ENCODE peak calls at places on chromosomes 11 and 22, in nine cellular contexts. One of them, this sample, is unnamed.

GRCh38 chr11:69482322-69482721 is 859 bp downstream of the LINC01488 start:
- DNase-seq in lower leg skin: no peak
- DNase-seq in CD4-positive, CD25-positive, alpha-beta regulatory T cell: no peak
- DNase-seq in cardiac fibroblast: no peak
- DNase-seq in stimulated activated CD8-positive, alpha-beta memory T cell treated with anti-CD3 and anti-CD28 coated beads, Interleukin-7, amount 100 ng/mL, for 1 hour: no peak
- DNase-seq in aorta: no peak
- DNase-seq in RKO: no peak
- DNase-seq in NCI-H1930: no peak
- DNase-seq in EL: no peak
- DNase-seq in this sample: no peak

GRCh38 chr11:121067453-121067852 is 33.6 kb upstream of the TECTA start:
- DNase-seq in aorta: no peak
- DNase-seq in CD4-positive, CD25-positive, alpha-beta regulatory T cell: no peak
- DNase-seq in NCI-H1930: no peak
- DNase-seq in stimulated activated CD8-positive, alpha-beta memory T cell treated with anti-CD3 and anti-CD28 coated beads, Interleukin-7, amount 100 ng/mL, for 1 hour: no peak
- DNase-seq in cardiac fibroblast: no peak
- DNase-seq in EL: no peak
- DNase-seq in RKO: no peak
- DNase-seq in lower leg skin: no peak
- DNase-seq in this sample: no peak

GRCh38 chr11:44861829-44862545 is 88.7 kb downstream of the TP53I11 start:
- DNase-seq in aorta: peak; percentile 95
- DNase-seq in RKO: peak; percentile 93
- DNase-seq in lower leg skin: peak; percentile 56
- DNase-seq in cardiac fibroblast: peak; percentile 98
- DNase-seq in CD4-positive, CD25-positive, alpha-beta regulatory T cell: peak; percentile 18
- DNase-seq in EL: peak; percentile 99
- DNase-seq in NCI-H1930: no peak
- DNase-seq in stimulated activated CD8-positive, alpha-beta memory T cell treated with anti-CD3 and anti-CD28 coated beads, Interleukin-7, amount 100 ng/mL, for 1 hour: peak; percentile 61
- DNase-seq in this sample: peak; percentile 86

GRCh38 chr22:17675584-17675983 is 37.0 kb downstream of the BCL2L13 start:
- DNase-seq in EL: no peak
- DNase-seq in NCI-H1930: no peak
- DNase-seq in RKO: no peak
- DNase-seq in aorta: no peak
- DNase-seq in cardiac fibroblast: no peak
- DNase-seq in lower leg skin: no peak
- DNase-seq in stimulated activated CD8-positive, alpha-beta memory T cell treated with anti-CD3 and anti-CD28 coated beads, Interleukin-7, amount 100 ng/mL, for 1 hour: no peak
- DNase-seq in CD4-positive, CD25-positive, alpha-beta regulatory T cell: no peak
- DNase-seq in this sample: no peak

GRCh38 chr11:40683010-40683409 is 776.4 kb downstream of the LRRC4C start:
- DNase-seq in NCI-H1930: no peak
- DNase-seq in lower leg skin: no peak
- DNase-seq in CD4-positive, CD25-positive, alpha-beta regulatory T cell: no peak
- DNase-seq in cardiac fibroblast: no peak
- DNase-seq in stimulated activated CD8-positive, alpha-beta memory T cell treated with anti-CD3 and anti-CD28 coated beads, Interleukin-7, amount 100 ng/mL, for 1 hour: no peak
- DNase-seq in EL: no peak
- DNase-seq in aorta: no peak
- DNase-seq in RKO: no peak
- DNase-seq in this sample: no peak

GRCh38 chr11:69398529-69399492 is 82.7 kb upstream of the LINC01488 start:
- DNase-seq in stimulated activated CD8-positive, alpha-beta memory T cell treated with anti-CD3 and anti-CD28 coated beads, Interleukin-7, amount 100 ng/mL, for 1 hour: no peak
- DNase-seq in aorta: no peak
- DNase-seq in CD4-positive, CD25-positive, alpha-beta regulatory T cell: no peak
- DNase-seq in NCI-H1930: no peak
- DNase-seq in RKO: no peak
- DNase-seq in lower leg skin: no peak
- DNase-seq in cardiac fibroblast: no peak
- DNase-seq in EL: no peak
- DNase-seq in this sample: no peak

GRCh38 chr11:83033972-83034672 is 37.6 kb downstream of the RAB30 start:
- DNase-seq in cardiac fibroblast: peak; percentile 73
- DNase-seq in aorta: peak; percentile 61
- DNase-seq in EL: peak; percentile 75
- DNase-seq in NCI-H1930: no peak
- DNase-seq in lower leg skin: peak; percentile 54
- DNase-seq in RKO: no peak
- DNase-seq in stimulated activated CD8-positive, alpha-beta memory T cell treated with anti-CD3 and anti-CD28 coated beads, Interleukin-7, amount 100 ng/mL, for 1 hour: no peak
- DNase-seq in CD4-positive, CD25-positive, alpha-beta regulatory T cell: no peak
- DNase-seq in this sample: peak; percentile 71

GRCh38 chr11:112871909-112872511 is 89.2 kb upstream of the NCAM1 start:
- DNase-seq in CD4-positive, CD25-positive, alpha-beta regulatory T cell: no peak
- DNase-seq in cardiac fibroblast: no peak
- DNase-seq in EL: no peak
- DNase-seq in NCI-H1930: no peak
- DNase-seq in lower leg skin: no peak
- DNase-seq in stimulated activated CD8-positive, alpha-beta memory T cell treated with anti-CD3 and anti-CD28 coated beads, Interleukin-7, amount 100 ng/mL, for 1 hour: no peak
- DNase-seq in RKO: no peak
- DNase-seq in aorta: no peak
- DNase-seq in this sample: no peak

GRCh38 chr11:79352304-79352703 is 88.5 kb downstream of the TENM4 start:
- DNase-seq in RKO: no peak
- DNase-seq in NCI-H1930: no peak
- DNase-seq in cardiac fibroblast: no peak
- DNase-seq in stimulated activated CD8-positive, alpha-beta memory T cell treated with anti-CD3 and anti-CD28 coated beads, Interleukin-7, amount 100 ng/mL, for 1 hour: no peak
- DNase-seq in lower leg skin: no peak
- DNase-seq in EL: no peak
- DNase-seq in aorta: no peak
- DNase-seq in CD4-positive, CD25-positive, alpha-beta regulatory T cell: no peak
- DNase-seq in this sample: no peak

GRCh38 chr11:130129922-130130321 is 29.7 kb upstream of the ST14 start:
- DNase-seq in lower leg skin: no peak
- DNase-seq in EL: no peak
- DNase-seq in CD4-positive, CD25-positive, alpha-beta regulatory T cell: no peak
- DNase-seq in aorta: no peak
- DNase-seq in stimulated activated CD8-positive, alpha-beta memory T cell treated with anti-CD3 and anti-CD28 coated beads, Interleukin-7, amount 100 ng/mL, for 1 hour: no peak
- DNase-seq in cardiac fibroblast: no peak
- DNase-seq in RKO: no peak
- DNase-seq in NCI-H1930: no peak
- DNase-seq in this sample: no peak

GRCh38 chr11:45774786-45775185 is 30.2 kb upstream of the SLC35C1 start:
- DNase-seq in RKO: no peak
- DNase-seq in lower leg skin: no peak
- DNase-seq in cardiac fibroblast: no peak
- DNase-seq in stimulated activated CD8-positive, alpha-beta memory T cell treated with anti-CD3 and anti-CD28 coated beads, Interleukin-7, amount 100 ng/mL, for 1 hour: no peak
- DNase-seq in aorta: no peak
- DNase-seq in NCI-H1930: no peak
- DNase-seq in CD4-positive, CD25-positive, alpha-beta regulatory T cell: no peak
- DNase-seq in EL: no peak
- DNase-seq in this sample: peak; percentile 32

GRCh38 chr11:76156971-76157427 is 49.3 kb downstream of the WNT11 start:
- DNase-seq in RKO: no peak
- DNase-seq in NCI-H1930: no peak
- DNase-seq in lower leg skin: no peak
- DNase-seq in cardiac fibroblast: no peak
- DNase-seq in stimulated activated CD8-positive, alpha-beta memory T cell treated with anti-CD3 and anti-CD28 coated beads, Interleukin-7, amount 100 ng/mL, for 1 hour: no peak
- DNase-seq in aorta: no peak
- DNase-seq in CD4-positive, CD25-positive, alpha-beta regulatory T cell: no peak
- DNase-seq in EL: no peak
- DNase-seq in this sample: no peak

GRCh38 chr11:122085712-122086111 is 30.3 kb downstream of the BLID start:
- DNase-seq in RKO: no peak
- DNase-seq in EL: no peak
- DNase-seq in cardiac fibroblast: no peak
- DNase-seq in CD4-positive, CD25-positive, alpha-beta regulatory T cell: no peak
- DNase-seq in aorta: no peak
- DNase-seq in lower leg skin: no peak
- DNase-seq in NCI-H1930: no peak
- DNase-seq in stimulated activated CD8-positive, alpha-beta memory T cell treated with anti-CD3 and anti-CD28 coated beads, Interleukin-7, amount 100 ng/mL, for 1 hour: no peak
- DNase-seq in this sample: no peak

GRCh38 chr22:36977401-36977861 is 41.8 kb downstream of the TST start:
- DNase-seq in cardiac fibroblast: peak; percentile 25
- DNase-seq in aorta: peak; percentile 77
- DNase-seq in EL: peak; percentile 34
- DNase-seq in CD4-positive, CD25-positive, alpha-beta regulatory T cell: peak; percentile 53
- DNase-seq in NCI-H1930: peak; percentile 61
- DNase-seq in lower leg skin: no peak
- DNase-seq in stimulated activated CD8-positive, alpha-beta memory T cell treated with anti-CD3 and anti-CD28 coated beads, Interleukin-7, amount 100 ng/mL, for 1 hour: peak; percentile 45
- DNase-seq in RKO: no peak
- DNase-seq in this sample: no peak

GRCh38 chr11:1335811-1336761 is 26.7 kb upstream of the TOLLIP start:
- DNase-seq in NCI-H1930: peak; percentile 73
- DNase-seq in lower leg skin: peak; percentile 88
- DNase-seq in CD4-positive, CD25-positive, alpha-beta regulatory T cell: peak; percentile 60
- DNase-seq in RKO: peak; percentile 77
- DNase-seq in EL: peak; percentile 46
- DNase-seq in aorta: peak; percentile 81
- DNase-seq in cardiac fibroblast: peak; percentile 90
- DNase-seq in stimulated activated CD8-positive, alpha-beta memory T cell treated with anti-CD3 and anti-CD28 coated beads, Interleukin-7, amount 100 ng/mL, for 1 hour: peak; percentile 19
- DNase-seq in this sample: peak; percentile 93

GRCh38 chr11:111363985-111364384 is 15.1 kb downstream of the POU2AF1 start:
- DNase-seq in aorta: no peak
- DNase-seq in NCI-H1930: no peak
- DNase-seq in lower leg skin: no peak
- DNase-seq in cardiac fibroblast: no peak
- DNase-seq in EL: no peak
- DNase-seq in CD4-positive, CD25-positive, alpha-beta regulatory T cell: no peak
- DNase-seq in RKO: no peak
- DNase-seq in stimulated activated CD8-positive, alpha-beta memory T cell treated with anti-CD3 and anti-CD28 coated beads, Interleukin-7, amount 100 ng/mL, for 1 hour: no peak
- DNase-seq in this sample: no peak

GRCh38 chr11:66277475-66278391 is at the start of gene CNIH2:
- DNase-seq in aorta: no peak
- DNase-seq in EL: peak; percentile 37
- DNase-seq in CD4-positive, CD25-positive, alpha-beta regulatory T cell: peak; percentile 53
- DNase-seq in RKO: no peak
- DNase-seq in stimulated activated CD8-positive, alpha-beta memory T cell treated with anti-CD3 and anti-CD28 coated beads, Interleukin-7, amount 100 ng/mL, for 1 hour: no peak
- DNase-seq in lower leg skin: no peak
- DNase-seq in cardiac fibroblast: no peak
- DNase-seq in NCI-H1930: peak; percentile 31
- DNase-seq in this sample: no peak

GRCh38 chr22:37162221-37163095 is 12.7 kb upstream of the IL2RB start:
- DNase-seq in NCI-H1930: no peak
- DNase-seq in lower leg skin: no peak
- DNase-seq in stimulated activated CD8-positive, alpha-beta memory T cell treated with anti-CD3 and anti-CD28 coated beads, Interleukin-7, amount 100 ng/mL, for 1 hour: peak; percentile 43
- DNase-seq in aorta: no peak
- DNase-seq in EL: no peak
- DNase-seq in RKO: no peak
- DNase-seq in CD4-positive, CD25-positive, alpha-beta regulatory T cell: peak; percentile 59
- DNase-seq in cardiac fibroblast: no peak
- DNase-seq in this sample: no peak

GRCh38 chr11:126834573-126834972 is 166.0 kb downstream of the KIRREL3 start:
- DNase-seq in aorta: no peak
- DNase-seq in EL: no peak
- DNase-seq in RKO: no peak
- DNase-seq in NCI-H1930: no peak
- DNase-seq in stimulated activated CD8-positive, alpha-beta memory T cell treated with anti-CD3 and anti-CD28 coated beads, Interleukin-7, amount 100 ng/mL, for 1 hour: no peak
- DNase-seq in lower leg skin: no peak
- DNase-seq in cardiac fibroblast: no peak
- DNase-seq in CD4-positive, CD25-positive, alpha-beta regulatory T cell: no peak
- DNase-seq in this sample: no peak

GRCh38 chr22:22703715-22704114 is 59.3 kb downstream of the GGTLC2 start:
- DNase-seq in aorta: no peak
- DNase-seq in CD4-positive, CD25-positive, alpha-beta regulatory T cell: no peak
- DNase-seq in cardiac fibroblast: peak; percentile 95
- DNase-seq in NCI-H1930: no peak
- DNase-seq in EL: peak; percentile 25
- DNase-seq in RKO: peak; percentile 21
- DNase-seq in stimulated activated CD8-positive, alpha-beta memory T cell treated with anti-CD3 and anti-CD28 coated beads, Interleukin-7, amount 100 ng/mL, for 1 hour: no peak
- DNase-seq in lower leg skin: no peak
- DNase-seq in this sample: peak; percentile 44

GRCh38 chr11:133835258-133836075 is 9.8 kb downstream of the SPATA19 start:
- DNase-seq in aorta: no peak
- DNase-seq in cardiac fibroblast: peak; percentile 71
- DNase-seq in NCI-H1930: peak; percentile 46
- DNase-seq in lower leg skin: no peak
- DNase-seq in RKO: peak; percentile 80
- DNase-seq in EL: peak; percentile 37
- DNase-seq in CD4-positive, CD25-positive, alpha-beta regulatory T cell: no peak
- DNase-seq in stimulated activated CD8-positive, alpha-beta memory T cell treated with anti-CD3 and anti-CD28 coated beads, Interleukin-7, amount 100 ng/mL, for 1 hour: no peak
- DNase-seq in this sample: no peak

GRCh38 chr11:28757725-28758515 is 649.7 kb downstream of the METTL15 start:
- DNase-seq in aorta: no peak
- DNase-seq in lower leg skin: no peak
- DNase-seq in NCI-H1930: no peak
- DNase-seq in EL: peak; percentile 95
- DNase-seq in CD4-positive, CD25-positive, alpha-beta regulatory T cell: no peak
- DNase-seq in stimulated activated CD8-positive, alpha-beta memory T cell treated with anti-CD3 and anti-CD28 coated beads, Interleukin-7, amount 100 ng/mL, for 1 hour: no peak
- DNase-seq in cardiac fibroblast: peak; percentile 89
- DNase-seq in RKO: no peak
- DNase-seq in this sample: no peak

GRCh38 chr11:64074239-64074638 is 38.5 kb downstream of the FLRT1 start:
- DNase-seq in lower leg skin: no peak
- DNase-seq in stimulated activated CD8-positive, alpha-beta memory T cell treated with anti-CD3 and anti-CD28 coated beads, Interleukin-7, amount 100 ng/mL, for 1 hour: no peak
- DNase-seq in aorta: no peak
- DNase-seq in NCI-H1930: no peak
- DNase-seq in EL: no peak
- DNase-seq in CD4-positive, CD25-positive, alpha-beta regulatory T cell: no peak
- DNase-seq in RKO: no peak
- DNase-seq in cardiac fibroblast: peak; percentile 20
- DNase-seq in this sample: no peak

GRCh38 chr22:33931406-33931805 is 11.1 kb upstream of the LARGE1 start:
- DNase-seq in aorta: no peak
- DNase-seq in NCI-H1930: no peak
- DNase-seq in EL: no peak
- DNase-seq in CD4-positive, CD25-positive, alpha-beta regulatory T cell: no peak
- DNase-seq in lower leg skin: no peak
- DNase-seq in stimulated activated CD8-positive, alpha-beta memory T cell treated with anti-CD3 and anti-CD28 coated beads, Interleukin-7, amount 100 ng/mL, for 1 hour: no peak
- DNase-seq in cardiac fibroblast: no peak
- DNase-seq in RKO: no peak
- DNase-seq in this sample: no peak

GRCh38 chr22:44573451-44573850 is 75.4 kb upstream of the RTL6 start:
- DNase-seq in EL: no peak
- DNase-seq in aorta: no peak
- DNase-seq in NCI-H1930: no peak
- DNase-seq in CD4-positive, CD25-positive, alpha-beta regulatory T cell: no peak
- DNase-seq in RKO: no peak
- DNase-seq in cardiac fibroblast: no peak
- DNase-seq in stimulated activated CD8-positive, alpha-beta memory T cell treated with anti-CD3 and anti-CD28 coated beads, Interleukin-7, amount 100 ng/mL, for 1 hour: no peak
- DNase-seq in lower leg skin: no peak
- DNase-seq in this sample: no peak

GRCh38 chr11:66951927-66952337 is 6.3 kb downstream of the PC start:
- DNase-seq in RKO: no peak
- DNase-seq in lower leg skin: no peak
- DNase-seq in EL: peak; percentile 40
- DNase-seq in NCI-H1930: no peak
- DNase-seq in CD4-positive, CD25-positive, alpha-beta regulatory T cell: no peak
- DNase-seq in stimulated activated CD8-positive, alpha-beta memory T cell treated with anti-CD3 and anti-CD28 coated beads, Interleukin-7, amount 100 ng/mL, for 1 hour: no peak
- DNase-seq in cardiac fibroblast: no peak
- DNase-seq in aorta: no peak
- DNase-seq in this sample: no peak

GRCh38 chr11:115317428-115318185 is 186.6 kb downstream of the CADM1 start:
- DNase-seq in EL: no peak
- DNase-seq in lower leg skin: no peak
- DNase-seq in RKO: no peak
- DNase-seq in aorta: no peak
- DNase-seq in CD4-positive, CD25-positive, alpha-beta regulatory T cell: no peak
- DNase-seq in stimulated activated CD8-positive, alpha-beta memory T cell treated with anti-CD3 and anti-CD28 coated beads, Interleukin-7, amount 100 ng/mL, for 1 hour: no peak
- DNase-seq in cardiac fibroblast: no peak
- DNase-seq in NCI-H1930: peak; percentile 93
- DNase-seq in this sample: no peak

GRCh38 chr22:49305966-49306631 is 521.6 kb downstream of the BRD1 start:
- DNase-seq in cardiac fibroblast: no peak
- DNase-seq in EL: no peak
- DNase-seq in RKO: no peak
- DNase-seq in aorta: no peak
- DNase-seq in lower leg skin: no peak
- DNase-seq in stimulated activated CD8-positive, alpha-beta memory T cell treated with anti-CD3 and anti-CD28 coated beads, Interleukin-7, amount 100 ng/mL, for 1 hour: no peak
- DNase-seq in CD4-positive, CD25-positive, alpha-beta regulatory T cell: no peak
- DNase-seq in NCI-H1930: no peak
- DNase-seq in this sample: peak; percentile 43

GRCh38 chr22:24423519-24424000 is 3.8 kb upstream of the ADORA2A start:
- DNase-seq in cardiac fibroblast: peak; percentile 40
- DNase-seq in lower leg skin: no peak
- DNase-seq in NCI-H1930: no peak
- DNase-seq in EL: peak; percentile 49
- DNase-seq in aorta: peak; percentile 76
- DNase-seq in RKO: no peak
- DNase-seq in stimulated activated CD8-positive, alpha-beta memory T cell treated with anti-CD3 and anti-CD28 coated beads, Interleukin-7, amount 100 ng/mL, for 1 hour: no peak
- DNase-seq in CD4-positive, CD25-positive, alpha-beta regulatory T cell: peak; percentile 55
- DNase-seq in this sample: no peak

GRCh38 chr11:105057432-105057831 is 12.3 kb upstream of the CARD16 start:
- DNase-seq in CD4-positive, CD25-positive, alpha-beta regulatory T cell: no peak
- DNase-seq in cardiac fibroblast: no peak
- DNase-seq in stimulated activated CD8-positive, alpha-beta memory T cell treated with anti-CD3 and anti-CD28 coated beads, Interleukin-7, amount 100 ng/mL, for 1 hour: no peak
- DNase-seq in EL: no peak
- DNase-seq in lower leg skin: no peak
- DNase-seq in aorta: no peak
- DNase-seq in NCI-H1930: no peak
- DNase-seq in RKO: no peak
- DNase-seq in this sample: no peak

GRCh38 chr22:20015971-20016733 is 471 bp downstream of the ARVCF start:
- DNase-seq in CD4-positive, CD25-positive, alpha-beta regulatory T cell: peak; percentile 20
- DNase-seq in cardiac fibroblast: no peak
- DNase-seq in stimulated activated CD8-positive, alpha-beta memory T cell treated with anti-CD3 and anti-CD28 coated beads, Interleukin-7, amount 100 ng/mL, for 1 hour: no peak
- DNase-seq in NCI-H1930: no peak
- DNase-seq in aorta: peak; percentile 65
- DNase-seq in RKO: peak; percentile 37
- DNase-seq in lower leg skin: no peak
- DNase-seq in EL: peak; percentile 22
- DNase-seq in this sample: peak; percentile 65

This sample was measured in tibial artery.